ENCODE peak calls at places on chromosomes 12 and 14, in eight cellular contexts. S is endothelial cell, L is DND-41, C is suprapubic skin, J is H1, X is ovary, H is nephron progenitor cell, U is OCI-LY7. B is an unnamed sample.
A peak's percentile ranks its signal among the peaks of the same experiment; 100 is the strongest.

GRCh38 chr14:42517786-42518530 is 911.3 kb downstream of the LRFN5 start:
- DNase-seq in H (no peak), X (no peak), L (no peak), S (no peak), U (no peak), C (no peak), J (no peak), B (no peak)

GRCh38 chr12:14408208-14408607 is 42.7 kb downstream of the ATF7IP start:
- DNase-seq in X (no peak), J (no peak), S (no peak), L (no peak), H (no peak), U (no peak), C (no peak), B (no peak)

GRCh38 chr12:46260913-46261476 is 7.8 kb downstream of the SLC38A1 start:
- DNase-seq in C (no peak), L (no peak), X (no peak), H (no peak), J (no peak), S (no peak), U (no peak), B (no peak)

GRCh38 chr12:27511031-27511722 is 12.8 kb upstream of the PPFIBP1 start:
- DNase-seq in X (no peak), J (no peak), H (no peak), S (no peak), L (no peak), C (no peak), U (no peak), B (no peak)

GRCh38 chr12:122855071-122855829 is 20.0 kb downstream of the HIP1R start:
- DNase-seq in U (no peak), X (no peak), S (no peak), J (no peak), L (no peak), H (no peak), C (no peak), B (no peak)

GRCh38 chr14:75715926-75716780 is 55.1 kb downstream of the TTLL5 start:
- DNase-seq in S (no peak), C (no peak), J (no peak), X (no peak), L (no peak), H (no peak), U (no peak), B (no peak)

GRCh38 chr12:22275847-22276246 is 58.7 kb downstream of the ST8SIA1 start:
- DNase-seq in X (peak; percentile 90), S (no peak), J (no peak), U (no peak), H (no peak), L (no peak), C (peak; percentile 94), B (no peak)

GRCh38 chr14:73235531-73236155 is 1.7 kb upstream of the PAPLN start:
- DNase-seq in L (no peak), X (peak; percentile 78), S (no peak), H (no peak), C (no peak), J (peak; percentile 70), U (peak; percentile 31), B (no peak)

GRCh38 chr12:112833272-112833671 is 41.7 kb downstream of the RPH3A start:
- DNase-seq in L (no peak), H (no peak), U (no peak), X (no peak), J (no peak), C (no peak), S (no peak), B (no peak)

GRCh38 chr12:12964255-12964654 is 12.3 kb upstream of the GPRC5D start:
- DNase-seq in U (no peak), S (no peak), L (no peak), C (no peak), X (no peak), J (no peak), H (no peak), B (no peak)

GRCh38 chr14:72023128-72024042 is 91.2 kb downstream of the RGS6 start:
- DNase-seq in U (no peak), C (no peak), L (no peak), H (no peak), X (no peak), J (no peak), S (no peak), B (no peak)

GRCh38 chr12:129873458-129873857 is 30.4 kb downstream of the TMEM132D start:
- DNase-seq in H (no peak), S (no peak), C (no peak), X (no peak), L (no peak), J (no peak), U (no peak), B (no peak)

GRCh38 chr12:39499296-39499695 is 56.4 kb upstream of the KIF21A start:
- DNase-seq in C (no peak), J (no peak), U (no peak), H (no peak), L (no peak), X (no peak), S (no peak), B (no peak)

GRCh38 chr12:116577149-116577548 is 18.0 kb downstream of the MAP1LC3B2 start:
- DNase-seq in L (no peak), C (no peak), S (no peak), J (no peak), X (no peak), H (no peak), U (no peak), B (no peak)

GRCh38 chr14:94158239-94158888 is 15.8 kb upstream of the PPP4R4 start:
- DNase-seq in S (no peak), L (no peak), J (no peak), C (no peak), U (no peak), X (no peak), H (no peak), B (no peak)

GRCh38 chr12:62361048-62361447 is 100.8 kb downstream of the USP15 start:
- DNase-seq in L (no peak), X (no peak), U (no peak), J (no peak), H (no peak), S (no peak), C (no peak), B (no peak)

GRCh38 chr12:7834701-7835100 is 38.0 kb downstream of the SLC2A14 start:
- DNase-seq in L (no peak), X (no peak), H (no peak), U (no peak), S (no peak), C (no peak), J (no peak), B (no peak)

GRCh38 chr12:106445053-106445452 is 87.5 kb downstream of the POLR3B start:
- DNase-seq in U (no peak), C (no peak), J (no peak), H (no peak), S (no peak), L (no peak), X (no peak), B (no peak)

GRCh38 chr12:12214635-12215131 is 52.2 kb downstream of the LRP6 start:
- DNase-seq in C (no peak), L (no peak), S (no peak), U (peak; percentile 32), X (no peak), J (no peak), H (no peak), B (no peak)

GRCh38 chr12:28536088-28536487 is 345.8 kb downstream of the CCDC91 start:
- DNase-seq in J (no peak), H (no peak), U (no peak), C (no peak), L (no peak), S (no peak), X (no peak), B (no peak)

GRCh38 chr12:64608901-64609542 is 1.3 kb upstream of the RASSF3 start:
- DNase-seq in S (peak; percentile 11), X (no peak), L (no peak), J (peak; percentile 63), H (peak; percentile 22), U (peak; percentile 73), C (no peak), B (peak; percentile 77)

GRCh38 chr14:69643430-69644200 is 32.2 kb downstream of the SUSD6 start:
- DNase-seq in J (no peak), L (no peak), X (no peak), H (no peak), C (no peak), S (no peak), U (no peak), B (no peak)

GRCh38 chr14:64720190-64720589 is 16.0 kb downstream of the PLEKHG3 start:
- DNase-seq in X (no peak), S (no peak), U (no peak), L (no peak), H (no peak), J (no peak), C (peak; percentile 73), B (no peak)

GRCh38 chr12:5691943-5692342 is 253.1 kb downstream of the ANO2 start:
- DNase-seq in C (no peak), J (no peak), S (no peak), X (no peak), U (no peak), H (no peak), L (no peak), B (no peak)
- TF ChIP-seq CTCF in C (no peak), J (no peak), S (no peak), X (no peak), U (no peak), H (no peak), L (no peak), B (no peak)

GRCh38 chr12:5493018-5493417 is 61.1 kb downstream of the NTF3 start:
- DNase-seq in C (no peak), X (no peak), U (no peak), L (no peak), J (no peak), S (no peak), H (no peak), B (no peak)
- TF ChIP-seq CTCF in C (no peak), X (no peak), U (no peak), L (no peak), J (no peak), S (no peak), H (peak; percentile 10), B (no peak)

GRCh38 chr14:37708481-37708880 is 113.1 kb downstream of the TTC6 start:
- DNase-seq in H (no peak), C (no peak), U (no peak), X (no peak), J (no peak), L (no peak), S (no peak), B (no peak)

GRCh38 chr14:37711499-37712475 is 116.4 kb downstream of the TTC6 start:
- DNase-seq in C (no peak), L (no peak), J (no peak), S (no peak), X (no peak), H (no peak), U (no peak), B (no peak)

GRCh38 chr14:37707716-37708115 is 112.3 kb downstream of the TTC6 start:
- DNase-seq in C (no peak), J (no peak), L (no peak), U (no peak), X (no peak), H (no peak), S (no peak), B (no peak)

GRCh38 chr14:37712976-37713431 is 117.6 kb downstream of the TTC6 start:
- DNase-seq in J (no peak), L (no peak), C (no peak), H (no peak), X (no peak), S (no peak), U (no peak), B (no peak)

GRCh38 chr14:37709419-37710195 is 114.2 kb downstream of the TTC6 start:
- DNase-seq in L (no peak), H (no peak), C (no peak), U (peak; percentile 1), S (no peak), X (no peak), J (no peak), B (no peak)
- TF ChIP-seq CTCF in L (peak; percentile 31), H (peak; percentile 41), C (no peak), U (peak; percentile 59), S (peak; percentile 65), X (no peak), J (no peak), B (no peak)

GRCh38 chr14:101559624-101560533 is 1.4 kb upstream of the DIO3 start:
- DNase-seq in C (no peak), S (peak; percentile 55), X (peak; percentile 85), U (no peak), H (peak; percentile 64), L (no peak), J (peak; percentile 72), B (no peak)
- TF ChIP-seq CTCF in C (no peak), S (no peak), X (peak; percentile 49), U (no peak), H (no peak), L (no peak), J (no peak), B (no peak)

B was measured in GM20000.